ENCODE peak calls at places on chromosome 20, in eight cellular contexts. B is upper lobe of left lung, R is foreskin fibroblast, N is brain microvascular endothelial cell, J is kidney epithelial cell, V is LNCaP clone FGC, L is psoas muscle, Y is upper lobe of right lung. O is an unnamed sample.

GRCh38 chr20:11229772-11230171 is 556.0 kb upstream of the JAG1 start:
- DNase-seq in B (peak), N (peak), J (peak), L (peak), R (peak), V (no peak), Y (no peak), O (peak)

GRCh38 chr20:51533291-51534172 is 9.0 kb downstream of the NFATC2 start:
- DNase-seq in N (peak), V (no peak), B (no peak), J (peak), L (no peak), R (peak), Y (no peak), O (peak)

GRCh38 chr20:47482705-47483104 is 19.0 kb upstream of the NCOA3 start:
- DNase-seq in J (no peak), B (no peak), L (no peak), N (no peak), Y (no peak), V (no peak), R (no peak), O (no peak)

GRCh38 chr20:20010639-20011500 is 6.3 kb upstream of the NAA20 start:
- DNase-seq in B (no peak), Y (no peak), V (peak), L (no peak), N (no peak), R (peak), J (peak), O (peak)

GRCh38 chr20:63475209-63475608 is 2.8 kb upstream of the KCNQ2 start:
- DNase-seq in B (no peak), R (peak), J (no peak), N (peak), Y (no peak), L (no peak), V (no peak), O (peak)

GRCh38 chr20:43914286-43914685 is 366 bp upstream of the TOX2 start:
- DNase-seq in N (no peak), V (no peak), L (no peak), J (no peak), Y (no peak), B (no peak), R (peak), O (no peak)

GRCh38 chr20:5181492-5181891 is 54.7 kb downstream of the CDS2 start:
- DNase-seq in J (no peak), N (no peak), R (no peak), V (peak), L (no peak), B (no peak), Y (no peak), O (no peak)

GRCh38 chr20:6792789-6793188 is 25.3 kb downstream of the BMP2 start:
- DNase-seq in R (no peak), V (no peak), B (no peak), Y (no peak), L (no peak), N (no peak), J (no peak), O (no peak)

GRCh38 chr20:19495905-19496703 is 262.0 kb upstream of the RIN2 start:
- DNase-seq in J (no peak), Y (no peak), B (no peak), R (peak), N (no peak), L (no peak), V (no peak), O (peak)

GRCh38 chr20:47231382-47232042 is 125.0 kb downstream of the ZMYND8 start:
- DNase-seq in L (no peak), Y (no peak), J (no peak), V (no peak), N (peak), R (no peak), B (no peak), O (peak)

GRCh38 chr20:36645998-36646397 is at the start of gene SLA2:
- DNase-seq in V (no peak), B (peak), R (no peak), N (no peak), J (no peak), Y (peak), L (no peak), O (no peak)

GRCh38 chr20:5100684-5101347 is 18.9 kb downstream of the PCNA start:
- DNase-seq in V (peak), B (peak), R (peak), L (peak), J (no peak), Y (peak), N (peak), O (peak)

GRCh38 chr20:53045941-53046340 is 73.8 kb downstream of the TSHZ2 start:
- DNase-seq in L (no peak), B (no peak), R (no peak), J (no peak), Y (no peak), V (no peak), N (no peak), O (no peak)

GRCh38 chr20:53047203-53047602 is 75.0 kb downstream of the TSHZ2 start:
- DNase-seq in V (no peak), Y (no peak), J (no peak), R (no peak), L (no peak), B (no peak), N (no peak), O (no peak)

GRCh38 chr20:53048387-53048786 is 76.2 kb downstream of the TSHZ2 start:
- DNase-seq in Y (no peak), V (no peak), J (no peak), B (no peak), R (no peak), N (no peak), L (no peak), O (no peak)

GRCh38 chr20:53040678-53041674 is 68.8 kb downstream of the TSHZ2 start:
- DNase-seq in L (peak), R (no peak), B (no peak), J (no peak), V (no peak), N (no peak), Y (no peak), O (no peak)

DNA sequence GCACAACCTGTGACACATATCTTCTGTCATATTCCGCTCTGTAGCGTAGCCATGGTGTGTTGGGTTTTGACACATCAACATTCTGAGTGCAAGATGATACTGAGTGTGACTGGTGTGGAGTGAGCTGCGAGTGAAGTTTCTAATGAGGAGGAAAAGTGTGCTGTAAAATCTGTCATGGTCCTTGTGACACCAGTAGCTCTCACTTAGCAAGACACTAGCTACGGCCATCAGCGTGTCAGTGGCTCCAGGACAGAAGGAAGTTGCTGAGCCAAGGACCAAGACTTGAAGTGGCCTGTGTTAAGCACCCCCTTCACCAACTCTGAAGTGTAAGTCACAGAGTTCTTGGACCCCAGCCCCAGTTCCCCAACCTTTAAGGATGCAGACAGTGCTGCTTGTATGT is 72.1 kb downstream of the TSHZ2 start:
- DNase-seq in B (no peak), R (peak), Y (no peak), J (no peak), L (no peak), V (no peak), N (no peak), O (no peak)
- TF ChIP-seq CTCF in B (no peak), R (no peak), Y (no peak), J (no peak), L (no peak), V (no peak), N (no peak), O (no peak)

DNA sequence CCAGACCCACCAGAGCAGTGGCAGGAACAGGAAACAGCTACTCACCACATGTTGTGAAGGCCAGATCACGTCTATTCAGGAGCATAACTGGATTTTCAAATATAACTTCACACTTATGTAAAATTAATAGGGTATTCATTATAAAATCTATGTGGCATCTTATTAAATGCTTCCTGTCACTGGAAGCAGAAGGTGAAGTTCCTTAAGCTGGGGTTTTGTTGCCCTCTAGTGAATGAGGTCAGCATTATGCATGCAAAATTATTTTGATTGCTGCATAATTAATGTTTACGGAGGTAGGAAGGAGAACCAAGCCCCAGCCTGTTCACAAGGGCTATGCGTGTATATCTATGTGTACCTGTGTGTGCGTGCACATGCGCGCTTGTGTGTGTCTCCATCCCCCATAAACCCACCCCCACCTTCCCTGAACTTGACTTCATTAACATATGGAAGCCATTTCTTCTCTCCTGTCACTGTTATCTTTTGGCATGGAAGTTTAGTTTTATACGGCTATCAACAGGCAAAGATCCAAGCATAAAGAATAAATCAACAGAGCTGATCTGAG is 90.3 kb upstream of the CDH4 start:
- DNase-seq in Y (no peak), R (peak), B (no peak), V (no peak), J (no peak), N (no peak), L (no peak), O (peak)
- TF ChIP-seq CTCF in Y (no peak), R (peak), B (no peak), V (peak), J (no peak), N (peak), L (no peak), O (peak)

GRCh38 chr20:50191566-50192363 is 1.1 kb downstream of the CEBPB start:
- DNase-seq in Y (peak), V (no peak), N (no peak), L (peak), B (peak), J (no peak), R (peak), O (peak)
- TF ChIP-seq CTCF in Y (peak), V (peak), N (peak), L (peak), B (peak), J (no peak), R (no peak), O (peak)

DNA sequence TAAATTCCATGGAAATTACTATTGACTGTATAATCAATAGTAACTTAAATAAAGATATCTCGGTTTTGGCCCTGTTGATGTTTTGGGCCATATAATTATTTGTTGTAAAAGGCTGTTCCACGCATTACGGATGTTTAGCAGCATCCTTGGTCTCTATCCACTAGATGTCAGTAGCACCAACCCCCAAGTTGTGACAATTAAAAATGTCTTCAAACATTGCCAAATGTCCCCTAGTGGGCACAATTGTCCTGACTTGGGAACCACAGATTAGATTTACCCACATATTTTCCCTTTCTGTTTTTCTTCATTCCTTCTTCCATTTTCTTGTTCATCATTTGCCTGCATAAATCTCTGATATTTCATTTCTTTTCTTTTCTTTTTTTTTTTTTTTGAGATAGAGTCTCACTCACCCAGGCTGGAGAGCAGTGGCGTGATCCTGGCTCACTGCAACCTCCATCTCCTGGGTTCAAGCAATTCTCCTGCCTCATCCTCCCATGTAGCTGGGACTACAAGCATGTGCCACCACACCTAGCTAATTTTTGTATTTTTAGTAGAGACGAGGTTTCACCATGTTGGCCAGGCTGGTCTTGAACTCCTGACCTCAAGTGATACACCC is 13.6 kb upstream of the WFDC8 start:
- DNase-seq in Y (no peak), N (peak), R (peak), V (peak), B (no peak), L (no peak), J (peak), O (peak)
- TF ChIP-seq CTCF in Y (peak), N (peak), R (peak), V (peak), B (peak), L (peak), J (peak), O (peak)

DNA sequence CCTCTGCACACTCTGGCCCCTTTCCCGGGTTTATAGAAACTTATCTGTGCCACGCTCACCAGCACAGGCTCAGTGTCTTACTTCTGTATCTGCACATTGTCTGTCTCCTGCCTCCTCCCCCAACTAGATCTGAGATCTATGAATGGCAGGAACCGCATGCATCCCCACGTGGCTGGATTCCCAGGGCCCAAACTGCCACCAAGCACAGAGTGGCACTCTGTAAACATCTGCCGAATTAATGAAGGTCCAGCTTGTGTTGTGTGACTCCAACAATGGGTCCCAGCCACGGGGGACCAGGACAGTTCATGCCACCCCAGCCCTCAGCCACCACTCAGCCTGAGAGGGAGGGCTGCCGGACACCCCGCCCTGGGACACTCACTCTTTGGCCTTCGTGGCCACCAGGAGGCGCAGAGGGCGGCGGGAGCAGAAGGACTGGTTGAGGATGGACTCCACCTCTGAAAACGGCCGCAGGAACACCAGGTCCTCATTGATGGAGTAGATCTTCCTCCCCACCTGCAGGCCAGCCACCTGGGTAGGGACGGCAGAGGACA is 171.1 kb downstream of the PREX1 start:
- DNase-seq in L (no peak), B (no peak), V (no peak), N (no peak), J (no peak), R (no peak), Y (no peak), O (no peak)
- TF ChIP-seq CTCF in L (no peak), B (no peak), V (peak), N (peak), J (peak), R (peak), Y (no peak), O (peak)